ENCODE peak calls at places on chromosome 6, in five cellular contexts. S is stimulated activated CD4-positive, alpha-beta T cell treated with anti-CD3 and anti-CD28 coated beads, Interleukin-4, amount 100 ng/mL, for 48 hours; J is pancreas; E is PC-9; U is HEK293T. Q is an unnamed sample.

GRCh38 chr6:916160-916559 is 223.2 kb upstream of the EXOC2 start:
- DNase-seq in S (no peak), J (no peak), E (no peak), U (no peak), Q (no peak)

GRCh38 chr6:108947114-108947854 is 99.1 kb downstream of the ARMC2 start:
- DNase-seq in S (no peak), J (peak), E (peak), U (no peak), Q (no peak)

GRCh38 chr6:149317656-149318571 is at the start of gene TAB2:
- DNase-seq in S (peak), J (peak), E (no peak), U (peak), Q (peak)

GRCh38 chr6:169428532-169428931 is 174.9 kb upstream of the THBS2 start:
- DNase-seq in S (no peak), J (no peak), E (no peak), U (no peak), Q (no peak)

GRCh38 chr6:22789315-22789714 is 219.9 kb downstream of the HDGFL1 start:
- DNase-seq in S (no peak), J (no peak), E (no peak), U (no peak), Q (no peak)

GRCh38 chr6:4660377-4661321 is 115.6 kb upstream of the CDYL start:
- DNase-seq in S (no peak), J (no peak), E (no peak), U (no peak), Q (no peak)

GRCh38 chr6:108576724-108577123 is 16.0 kb downstream of the FOXO3 start:
- DNase-seq in S (no peak), J (no peak), E (no peak), U (no peak), Q (no peak)

GRCh38 chr6:16419636-16420331 is 181.4 kb downstream of the GMPR start:
- DNase-seq in S (no peak), J (no peak), E (no peak), U (no peak), Q (no peak)

GRCh38 chr6:113576310-113576709 is 280.8 kb upstream of the MARCKS start:
- DNase-seq in S (no peak), J (no peak), E (no peak), U (no peak), Q (no peak)

GRCh38 chr6:52359403-52359802 is 2.5 kb upstream of the PAQR8 start:
- DNase-seq in S (no peak), J (no peak), E (no peak), U (no peak), Q (no peak)

GRCh38 chr6:152301806-152302568 is 335.2 kb downstream of the SYNE1 start:
- DNase-seq in S (peak), J (peak), E (no peak), U (peak), Q (peak)

GRCh38 chr6:146027586-146028249 is 1.1 kb upstream of the GRM1 start:
- DNase-seq in S (no peak), J (no peak), E (no peak), U (no peak), Q (no peak)

GRCh38 chr6:20156824-20157223 is 55.4 kb downstream of the MBOAT1 start:
- DNase-seq in S (no peak), J (no peak), E (no peak), U (no peak), Q (no peak)

GRCh38 chr6:82205793-82206425 is 41.6 kb downstream of the IBTK start:
- DNase-seq in S (no peak), J (no peak), E (no peak), U (peak), Q (no peak)

GRCh38 chr6:67698534-67698933 is 936.5 kb upstream of the ADGRB3 start:
- DNase-seq in S (no peak), J (no peak), E (no peak), U (no peak), Q (no peak)

GRCh38 chr6:37339911-37340638 is 13.7 kb upstream of the RNF8 start:
- DNase-seq in S (no peak), J (no peak), E (no peak), U (no peak), Q (no peak)

GRCh38 chr6:26552640-26553189 is 14.5 kb downstream of the HMGN4 start:
- DNase-seq in S (no peak), J (no peak), E (peak), U (no peak), Q (no peak)

GRCh38 chr6:97394160-97394748 is 111.2 kb upstream of the MMS22L start:
- DNase-seq in S (peak), J (peak), E (peak), U (peak), Q (peak)

GRCh38 chr6:139173172-139173571 is 38.3 kb downstream of the HECA start:
- DNase-seq in S (no peak), J (no peak), E (no peak), U (no peak), Q (no peak)

GRCh38 chr6:155142902-155143609 is 120.8 kb upstream of the CLDN20 start:
- DNase-seq in S (no peak), J (no peak), E (no peak), U (no peak), Q (no peak)

GRCh38 chr6:6466967-6467761 is 121.4 kb upstream of the LY86 start:
- DNase-seq in S (no peak), J (no peak), E (no peak), U (no peak), Q (no peak)

GRCh38 chr6:52124126-52125121 is 37.0 kb upstream of the PKHD1 start:
- DNase-seq in S (no peak), J (no peak), E (no peak), U (no peak), Q (no peak)

GRCh38 chr6:159520002-159520401 is 173.0 kb downstream of the SOD2 start:
- DNase-seq in S (no peak), J (no peak), E (no peak), U (no peak), Q (no peak)

GRCh38 chr6:27814665-27815424 is 97.4 kb downstream of the OR2B2 start:
- DNase-seq in S (no peak), J (peak), E (peak), U (no peak), Q (peak)

GRCh38 chr6:44221291-44221960 is 2.0 kb upstream of the SLC29A1 start:
- DNase-seq in S (peak), J (peak), E (peak), U (peak), Q (peak)

GRCh38 chr6:148144917-148145521 is 197.6 kb upstream of the SASH1 start:
- DNase-seq in S (peak), J (peak), E (no peak), U (peak), Q (peak)

GRCh38 chr6:45566882-45567281 is 189.1 kb upstream of the SUPT3H start:
- DNase-seq in S (no peak), J (no peak), E (peak), U (no peak), Q (no peak)

GRCh38 chr6:168706471-168707177 is 265.6 kb downstream of the SMOC2 start:
- DNase-seq in S (no peak), J (no peak), E (no peak), U (no peak), Q (no peak)

GRCh38 chr6:145895802-145896201 is 68.4 kb downstream of the SHPRH start:
- DNase-seq in S (no peak), J (no peak), E (peak), U (no peak), Q (no peak)

GRCh38 chr6:150293423-150294280 is 75.2 kb upstream of the IYD start:
- DNase-seq in S (no peak), J (no peak), E (peak), U (no peak), Q (no peak)

GRCh38 chr6:148611213-148611612 is 135.6 kb upstream of the UST start:
- DNase-seq in S (no peak), J (peak), E (no peak), U (no peak), Q (no peak)

GRCh38 chr6:147941143-147941542 is 401.5 kb upstream of the SASH1 start:
- DNase-seq in S (no peak), J (no peak), E (no peak), U (no peak), Q (no peak)

GRCh38 chr6:108113557-108114519 is 39.3 kb upstream of the OSTM1 start:
- DNase-seq in S (no peak), J (no peak), E (peak), U (peak), Q (peak)

GRCh38 chr6:11343963-11344714 is 111.7 kb upstream of the NEDD9 start:
- DNase-seq in S (no peak), J (no peak), E (peak), U (no peak), Q (no peak)

GRCh38 chr6:110628330-110628729 is 151.9 kb upstream of the SLC22A16 start:
- DNase-seq in S (no peak), J (no peak), E (no peak), U (no peak), Q (no peak)

GRCh38 chr6:32149932-32150920 is 1.5 kb downstream of the PRRT1 start:
- DNase-seq in S (no peak), J (no peak), E (no peak), U (no peak), Q (no peak)